ENCODE peak calls at places on chromosomes 16 and 17, in eight cellular contexts. W is endodermal cell; H is GF-D8; N is T-helper 22 cell; Q is endothelial cell of umbilical vein; A is activated CD4-positive, alpha-beta T cell treated with anti-CD3 and anti-CD28 coated beads for 48 hours; U is foreskin keratinocyte; B is fibroblast of gingiva. G is an unnamed sample.

GRCh38 chr17:6998855-6999508 is 3.1 kb downstream of the ALOX12 start:
- DNase-seq in Q (no peak), A (no peak), H (no peak), W (no peak), U (no peak), N (no peak), B (no peak), G (no peak)

GRCh38 chr16:15907863-15908478 is 19.6 kb upstream of the CEP20 start:
- DNase-seq in B (no peak), W (peak), N (no peak), A (peak), H (no peak), Q (peak), U (peak), G (peak)

GRCh38 chr17:77489898-77490265 is 349.1 kb downstream of the SEC14L1 start:
- DNase-seq in W (peak), U (no peak), H (no peak), N (no peak), B (peak), A (no peak), Q (no peak), G (no peak)

GRCh38 chr16:47045023-47045422 is 71.5 kb upstream of the DNAJA2 start:
- DNase-seq in Q (no peak), W (no peak), N (no peak), B (no peak), A (no peak), H (peak), U (no peak), G (no peak)

GRCh38 chr17:49003557-49004511 is 6.6 kb downstream of the IGF2BP1 start:
- DNase-seq in Q (peak), A (peak), B (no peak), U (no peak), H (no peak), W (peak), N (no peak), G (peak)

GRCh38 chr17:43356999-43357398 is 41.8 kb upstream of the ARL4D start:
- DNase-seq in A (no peak), U (peak), W (no peak), B (peak), Q (no peak), H (no peak), N (no peak), G (no peak)

GRCh38 chr17:263773-264172 is 82.3 kb upstream of the DOC2B start:
- DNase-seq in Q (no peak), W (peak), A (no peak), H (no peak), U (no peak), B (no peak), N (no peak), G (no peak)

GRCh38 chr17:21061971-21062526 is 19.2 kb upstream of the USP22 start:
- DNase-seq in W (no peak), B (no peak), Q (no peak), A (no peak), N (no peak), H (no peak), U (no peak), G (no peak)

GRCh38 chr16:80639636-80640035 is 98.8 kb downstream of the DYNLRB2 start:
- DNase-seq in U (no peak), Q (no peak), H (no peak), B (no peak), N (no peak), W (no peak), A (no peak), G (no peak)

GRCh38 chr17:3803308-3803640 is 2.3 kb upstream of the ITGAE start:
- DNase-seq in Q (no peak), B (no peak), N (no peak), W (no peak), A (no peak), U (no peak), H (no peak), G (no peak)

GRCh38 chr16:79089735-79090284 is 510.7 kb downstream of the MAF start:
- DNase-seq in A (peak), W (no peak), B (no peak), Q (no peak), U (no peak), H (peak), N (peak), G (no peak)

GRCh38 chr17:15663176-15663575 is 20.9 kb downstream of the TRIM16 start:
- DNase-seq in A (no peak), H (no peak), N (no peak), U (no peak), W (peak), Q (no peak), B (no peak), G (no peak)

GRCh38 chr17:28180449-28180848 is 138.0 kb downstream of the NLK start:
- DNase-seq in A (no peak), B (peak), U (peak), H (no peak), Q (no peak), N (no peak), W (no peak), G (no peak)

GRCh38 chr16:90015586-90016338 is 3.5 kb downstream of the DBNDD1 start:
- DNase-seq in N (no peak), A (no peak), Q (peak), H (no peak), W (no peak), B (no peak), U (no peak), G (no peak)

GRCh38 chr17:4444782-4445473 is 11.2 kb downstream of the SPNS3 start:
- DNase-seq in A (no peak), H (peak), N (no peak), Q (no peak), W (no peak), U (no peak), B (no peak), G (no peak)

GRCh38 chr16:82888616-82889015 is 261.8 kb downstream of the CDH13 start:
- DNase-seq in U (no peak), Q (peak), H (no peak), N (no peak), A (no peak), B (peak), W (no peak), G (no peak)

G was measured in H9.